ENCODE peak calls at places on chromosomes 6 and 20, in eight cellular contexts. M is A673, F is astrocyte, L is PC-3, B is mammary epithelial cell, T is neural progenitor cell, D is HCT116, P is HepG2. N is an unnamed sample.
A peak's percentile ranks its signal among the peaks of the same experiment; 100 is the strongest.

GRCh38 chr6:166056637-166057036 is 111.0 kb downstream of the TBXT start:
- DNase-seq in M (no peak), F (peak; percentile 84), L (no peak), B (no peak), T (no peak), D (no peak), P (no peak), N (peak; percentile 18)

GRCh38 chr6:8054276-8054675 is 9.9 kb downstream of the BLOC1S5 start:
- DNase-seq in M (no peak), F (peak; percentile 14), L (no peak), B (no peak), T (no peak), D (no peak), P (no peak), N (peak; percentile 39)

GRCh38 chr20:58810116-58810878 is 40.4 kb downstream of the GNAS-AS1 start:
- DNase-seq in M (peak; percentile 52), F (peak; percentile 61), L (peak; percentile 19), B (no peak), T (no peak), D (peak; percentile 1), P (no peak), N (no peak)

GRCh38 chr20:63095718-63096654 is 89.2 kb upstream of the BHLHE23 start:
- DNase-seq in M (no peak), F (no peak), L (no peak), B (no peak), T (no peak), D (no peak), P (no peak), N (no peak)

GRCh38 chr6:108914235-108915022 is 66.2 kb downstream of the ARMC2 start:
- DNase-seq in M (peak; percentile 45), F (no peak), L (peak; percentile 31), B (no peak), T (peak; percentile 58), D (peak; percentile 32), P (peak; percentile 52), N (peak; percentile 51)

GRCh38 chr6:167341665-167342655 is 17.1 kb downstream of the TTLL2 start:
- DNase-seq in M (no peak), F (no peak), L (no peak), B (no peak), T (no peak), D (no peak), P (peak; percentile 100), N (no peak)

GRCh38 chr20:49230575-49231211 is 11.5 kb downstream of the DDX27 start:
- DNase-seq in M (no peak), F (no peak), L (no peak), B (peak; percentile 56), T (no peak), D (no peak), P (no peak), N (no peak)

GRCh38 chr6:113859349-113860164 is 2.4 kb downstream of the MARCKS start:
- DNase-seq in M (no peak), F (peak; percentile 41), L (peak; percentile 32), B (peak; percentile 53), T (peak; percentile 56), D (no peak), P (no peak), N (peak; percentile 58)

GRCh38 chr6:122809001-122809400 is 19.9 kb downstream of the SMPDL3A start:
- DNase-seq in M (peak; percentile 64), F (no peak), L (no peak), B (no peak), T (no peak), D (no peak), P (no peak), N (no peak)

GRCh38 chr20:51447097-51447764 is 95.3 kb downstream of the NFATC2 start:
- DNase-seq in M (peak; percentile 87), F (peak; percentile 98), L (peak; percentile 100), B (peak; percentile 88), T (peak; percentile 36), D (peak; percentile 86), P (peak; percentile 49), N (peak; percentile 98)

GRCh38 chr20:34583524-34583923 is 25.0 kb downstream of the MAP1LC3A start:
- DNase-seq in M (no peak), F (no peak), L (no peak), B (no peak), T (no peak), D (no peak), P (no peak), N (no peak)

GRCh38 chr6:111263837-111264236 is 176.5 kb downstream of the SLC16A10 start:
- DNase-seq in M (peak; percentile 50), F (peak; percentile 75), L (peak; percentile 73), B (peak; percentile 56), T (no peak), D (peak; percentile 37), P (no peak), N (peak; percentile 81)

DNA sequence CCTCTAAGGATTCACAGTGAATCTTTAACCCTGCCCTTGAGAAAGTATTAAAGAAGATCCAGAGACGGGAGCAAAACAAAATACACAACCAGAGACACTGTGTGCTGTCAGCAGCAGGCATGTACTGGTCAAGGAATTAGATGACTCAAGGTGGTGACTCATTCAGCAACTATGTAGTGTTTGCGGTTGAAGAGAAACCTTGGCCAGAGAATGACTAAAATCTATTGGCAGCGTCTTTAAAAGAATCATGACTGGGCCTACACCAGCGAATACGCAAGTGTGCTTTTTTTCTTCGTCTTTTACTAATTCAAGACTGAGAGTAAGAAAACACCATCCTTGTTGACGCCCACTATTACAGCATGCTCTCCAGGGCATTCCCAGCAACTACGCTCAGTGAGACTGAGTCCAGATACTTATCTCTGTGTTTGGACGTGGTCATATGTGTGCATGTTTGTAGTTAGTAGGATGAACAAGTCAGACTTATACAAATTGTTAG is 72.4 kb upstream of the BACH2 start:
- DNase-seq in M (peak; percentile 91), F (peak; percentile 100), L (peak; percentile 98), B (peak; percentile 100), T (peak; percentile 34), D (peak; percentile 99), P (peak; percentile 20), N (peak; percentile 100)
- TF ChIP-seq CTCF in M (no peak), F (no peak), L (no peak), B (no peak), T (no peak), D (no peak), P (no peak), N (no peak)

DNA sequence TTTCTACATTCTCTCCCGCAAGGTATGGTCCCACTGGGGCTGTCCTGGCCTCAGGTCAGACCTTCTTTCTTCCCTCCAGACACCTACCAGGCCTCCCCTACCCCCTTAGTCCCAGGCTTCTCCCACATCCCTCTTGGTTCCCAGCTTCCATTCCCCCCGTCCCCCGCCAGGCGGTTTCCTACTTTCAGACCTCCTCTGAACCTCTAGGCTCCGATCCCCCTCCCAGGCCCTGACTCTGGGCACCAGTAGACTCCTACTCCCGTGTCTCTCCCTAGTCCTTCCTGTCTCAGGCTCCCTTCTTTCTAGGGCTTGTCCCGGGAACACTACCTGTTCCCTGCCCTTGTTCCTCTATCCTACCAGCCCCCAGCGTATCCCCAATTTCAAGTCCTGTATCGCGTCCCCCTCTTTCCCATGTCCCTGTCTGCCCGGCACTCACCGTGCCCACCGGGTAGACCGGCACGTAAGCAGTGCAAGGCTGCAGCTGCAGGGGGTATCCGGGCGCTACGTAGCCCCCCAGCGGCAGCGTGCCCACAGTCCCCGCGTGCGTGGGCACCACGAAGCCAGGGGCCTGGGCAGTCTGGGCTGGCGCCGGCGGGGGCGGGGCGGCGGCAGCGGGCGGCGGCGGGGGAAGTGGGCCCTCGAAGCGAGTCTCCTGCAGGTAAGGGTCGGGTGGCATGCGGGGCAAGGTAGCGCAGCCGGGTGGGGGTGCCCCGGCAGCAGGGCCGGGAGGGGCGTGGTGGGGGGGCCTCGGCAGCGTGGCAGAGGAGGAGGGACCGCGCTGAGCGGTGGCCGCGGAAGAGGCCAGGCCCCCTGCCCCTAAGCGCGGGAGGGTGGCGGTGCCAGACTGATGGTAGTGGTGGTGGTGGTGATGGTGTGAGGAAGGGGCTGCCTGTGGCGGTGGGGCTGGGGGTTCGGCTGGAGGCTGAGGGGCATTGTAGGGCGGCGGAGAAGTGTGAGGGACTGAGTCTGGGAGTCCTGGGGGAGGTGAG is 1.5 kb downstream of the PRRT1 start:
- DNase-seq in M (no peak), F (no peak), L (no peak), B (no peak), T (peak; percentile 47), D (no peak), P (no peak), N (no peak)
- TF ChIP-seq EZH2 in M (no peak), F (no peak), L (no peak), B (no peak), T (peak; percentile 80), D (no peak), P (no peak), N (no peak)

GRCh38 chr6:15411766-15412165 is 165.9 kb downstream of the JARID2 start:
- DNase-seq in M (no peak), F (no peak), L (no peak), B (no peak), T (peak; percentile 47), D (no peak), P (no peak), N (no peak)

GRCh38 chr6:15409301-15410125 is 163.6 kb downstream of the JARID2 start:
- DNase-seq in M (no peak), F (no peak), L (no peak), B (no peak), T (no peak), D (no peak), P (no peak), N (no peak)

GRCh38 chr6:15410752-15411151 is 164.9 kb downstream of the JARID2 start:
- DNase-seq in M (no peak), F (no peak), L (no peak), B (no peak), T (no peak), D (no peak), P (no peak), N (no peak)

GRCh38 chr6:15408758-15409157 is 162.9 kb downstream of the JARID2 start:
- DNase-seq in M (no peak), F (no peak), L (no peak), B (no peak), T (no peak), D (no peak), P (no peak), N (no peak)

GRCh38 chr6:15410126-15410391 is 164.2 kb downstream of the JARID2 start:
- DNase-seq in M (no peak), F (no peak), L (no peak), B (no peak), T (no peak), D (no peak), P (no peak), N (no peak)
- TF ChIP-seq CTCF in M (no peak), F (no peak), L (no peak), B (no peak), T (no peak), D (no peak), P (no peak), N (no peak)

GRCh38 chr6:50849781-50850180 is 31.1 kb downstream of the TFAP2B start:
- DNase-seq in M (no peak), F (no peak), L (no peak), B (no peak), T (no peak), D (no peak), P (no peak), N (no peak)

GRCh38 chr6:50850860-50851259 is 32.2 kb downstream of the TFAP2B start:
- DNase-seq in M (no peak), F (no peak), L (no peak), B (no peak), T (peak; percentile 73), D (no peak), P (no peak), N (no peak)

GRCh38 chr6:50850223-50850751 is 31.6 kb downstream of the TFAP2B start:
- DNase-seq in M (peak; percentile 61), F (no peak), L (peak; percentile 40), B (peak; percentile 6), T (peak; percentile 72), D (no peak), P (no peak), N (no peak)

GRCh38 chr6:50847890-50848594 is 29.4 kb downstream of the TFAP2B start:
- DNase-seq in M (no peak), F (no peak), L (peak; percentile 11), B (no peak), T (no peak), D (no peak), P (no peak), N (no peak)

GRCh38 chr6:50849016-50849748 is 30.5 kb downstream of the TFAP2B start:
- DNase-seq in M (no peak), F (no peak), L (no peak), B (no peak), T (peak; percentile 68), D (no peak), P (no peak), N (no peak)
- TF ChIP-seq EZH2 in M (no peak), F (peak; percentile 10), L (no peak), B (no peak), T (peak; percentile 91), D (no peak), P (no peak), N (no peak)